ENCODE peak calls at places on chromosomes 6 and 20, in six cellular contexts. N is hepatic stellate cell, R is EL, G is spleen, U is NCI-H1105, S is lung. M is an unnamed sample.

GRCh38 chr20:23406880-23407279 is 14.4 kb downstream of the NAPB start:
- DNase-seq in R (no peak), G (no peak), U (no peak), S (no peak), N (no peak), M (no peak)

GRCh38 chr20:478010-478948 is 15.9 kb upstream of the TBC1D20 start:
- DNase-seq in U (no peak), R (peak; percentile 50), N (no peak), S (no peak), G (no peak), M (peak; percentile 29)

GRCh38 chr6:41901882-41902519 is 6.8 kb upstream of the USP49 start:
- DNase-seq in S (no peak), U (no peak), N (no peak), R (peak; percentile 18), G (no peak), M (peak; percentile 52)

GRCh38 chr6:150638765-150639164 is 39.1 kb downstream of the PLEKHG1 start:
- DNase-seq in U (no peak), R (no peak), N (no peak), G (no peak), S (no peak), M (peak; percentile 51)

GRCh38 chr20:11980263-11980662 is 62.6 kb downstream of the BTBD3 start:
- DNase-seq in N (no peak), R (no peak), S (no peak), G (no peak), U (no peak), M (no peak)

GRCh38 chr6:151765444-151765886 is 42.0 kb upstream of the ESR1 start:
- DNase-seq in U (peak; percentile 33), R (peak; percentile 77), N (peak; percentile 51), S (peak; percentile 42), G (no peak), M (peak; percentile 80)

GRCh38 chr20:1895674-1896496 is 678 bp downstream of the SIRPA start:
- DNase-seq in G (no peak), S (no peak), N (peak; percentile 38), U (no peak), R (peak; percentile 18), M (no peak)

GRCh38 chr6:52537001-52537753 is 39.7 kb downstream of the TRAM2 start:
- DNase-seq in N (no peak), S (no peak), U (no peak), G (no peak), R (peak; percentile 27), M (no peak)